ENCODE peak calls at places on chromosomes 4 and X, in ten cellular contexts. K is GM23338, L is BJ, Q is adipocyte, R is astrocyte, W is prostate gland, O is tibial artery, Y is neuronal stem cell, H is Peyer's patch, X is esophagus squamous epithelium. I is an unnamed sample.

GRCh38 chrX:17706676-17707075 is 30.6 kb upstream of the SCML1 start:
- DNase-seq in K (no peak), L (peak; percentile 58), Q (peak; percentile 74), R (peak; percentile 84), W (no peak), O (no peak), Y (no peak), H (no peak), X (no peak), I (no peak)

GRCh38 chr4:27921236-27921635 is 1060.6 kb downstream of the STIM2 start:
- DNase-seq in K (no peak), L (no peak), Q (peak; percentile 42), R (no peak), W (no peak), O (no peak), Y (no peak), H (no peak), X (no peak), I (no peak)

GRCh38 chrX:97189668-97190067 is 306.0 kb downstream of the RPA4 start:
- DNase-seq in K (no peak), L (no peak), Q (no peak), R (no peak), W (peak; percentile 28), O (no peak), Y (no peak), H (no peak), X (no peak), I (no peak)

GRCh38 chrX:40262641-40263560 is 165.1 kb upstream of the BCOR start:
- DNase-seq in K (no peak), L (peak; percentile 16), Q (peak; percentile 48), R (peak; percentile 51), W (no peak), O (no peak), Y (no peak), H (no peak), X (no peak), I (no peak)

GRCh38 chrX:84475596-84475995 is 26.7 kb downstream of the HDX start:
- DNase-seq in K (no peak), L (no peak), Q (no peak), R (no peak), W (no peak), O (no peak), Y (no peak), H (no peak), X (no peak), I (no peak)

GRCh38 chr4:89000844-89001360 is 56.1 kb downstream of the FAM13A start:
- DNase-seq in K (no peak), L (no peak), Q (no peak), R (peak; percentile 58), W (no peak), O (no peak), Y (no peak), H (peak; percentile 57), X (no peak), I (no peak)

GRCh38 chr4:76540496-76540895 is 105.5 kb downstream of the SHROOM3 start:
- DNase-seq in K (no peak), L (no peak), Q (peak; percentile 10), R (no peak), W (no peak), O (no peak), Y (no peak), H (no peak), X (no peak), I (no peak)

GRCh38 chrX:3244955-3245354 is 101.5 kb downstream of the MXRA5 start:
- DNase-seq in K (no peak), L (no peak), Q (peak; percentile 16), R (no peak), W (no peak), O (no peak), Y (no peak), H (no peak), X (no peak), I (no peak)

GRCh38 chrX:30751497-30751896 is 98.3 kb downstream of the GK start:
- DNase-seq in K (no peak), L (no peak), Q (no peak), R (no peak), W (no peak), O (no peak), Y (no peak), H (no peak), X (no peak), I (no peak)

GRCh38 chr4:27366424-27366823 is 505.8 kb downstream of the STIM2 start:
- DNase-seq in K (no peak), L (peak; percentile 18), Q (peak; percentile 17), R (peak; percentile 97), W (no peak), O (no peak), Y (no peak), H (no peak), X (no peak), I (no peak)

GRCh38 chr4:108053281-108053701 is 63.6 kb downstream of the HADH start:
- DNase-seq in K (no peak), L (no peak), Q (peak; percentile 18), R (peak; percentile 35), W (no peak), O (no peak), Y (no peak), H (no peak), X (no peak), I (no peak)

GRCh38 chrX:150184487-150184886 is 178.6 kb upstream of the MAMLD1 start:
- DNase-seq in K (no peak), L (no peak), Q (peak; percentile 14), R (peak; percentile 27), W (no peak), O (no peak), Y (no peak), H (no peak), X (no peak), I (no peak)

GRCh38 chr4:2059726-2060577 is 825 bp downstream of the NAT8L start:
- DNase-seq in K (peak; percentile 54), L (no peak), Q (peak; percentile 51), R (no peak), W (no peak), O (no peak), Y (no peak), H (no peak), X (no peak), I (peak; percentile 11)

GRCh38 chr4:8858925-8859210 is 12.8 kb downstream of the HMX1 start:
- DNase-seq in K (no peak), L (no peak), Q (no peak), R (no peak), W (no peak), O (no peak), Y (no peak), H (no peak), X (no peak), I (no peak)
- H3K27me3 ChIP-seq in K (peaks cover 99% of the 10 kb centered on the region), L (peaks cover 67% of the 10 kb centered on the region), Q (peaks cover 78% of the 10 kb centered on the region), R (peaks cover 73% of the 10 kb centered on the region), W (peaks cover 58% of the 10 kb centered on the region), O (peaks cover 99% of the 10 kb centered on the region), Y (peaks cover 99% of the 10 kb centered on the region), H (peaks cover 51% of the 10 kb centered on the region), X (peaks cover 74% of the 10 kb centered on the region), I (peaks cover 100% of the 10 kb centered on the region)

DNA sequence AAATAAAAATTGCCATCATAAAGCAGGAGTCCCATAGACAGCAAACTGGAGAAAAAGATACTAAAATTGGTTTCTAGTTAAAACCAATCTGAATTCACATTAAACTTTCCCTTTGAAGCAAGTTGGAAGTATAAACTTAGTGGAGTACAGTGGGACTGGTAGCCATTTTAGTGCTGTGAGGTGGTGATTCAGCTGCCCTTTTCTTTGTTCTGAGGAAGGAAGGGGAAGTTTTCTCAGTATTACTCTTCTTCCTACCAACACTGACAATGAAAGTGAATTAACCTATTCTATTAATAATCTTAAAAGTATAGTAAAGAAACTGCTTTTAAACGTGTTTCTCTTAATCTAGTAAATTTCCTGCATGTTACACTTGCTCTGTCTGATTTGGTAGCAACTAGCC is 36.7 kb downstream of the SLC9A6 start:
- DNase-seq in K (no peak), L (no peak), Q (no peak), R (no peak), W (no peak), O (no peak), Y (no peak), H (no peak), X (no peak), I (no peak)
- H3K27me3 ChIP-seq in K (no peaks in the 10 kb centered on the region), L (no peaks in the 10 kb centered on the region), Q (peaks cover 13% of the 10 kb centered on the region), R (no peaks in the 10 kb centered on the region), W (no peaks in the 10 kb centered on the region), O (no peaks in the 10 kb centered on the region), Y (no peaks in the 10 kb centered on the region), H (no peaks in the 10 kb centered on the region), X (no peaks in the 10 kb centered on the region), I (no peaks in the 10 kb centered on the region)

DNA sequence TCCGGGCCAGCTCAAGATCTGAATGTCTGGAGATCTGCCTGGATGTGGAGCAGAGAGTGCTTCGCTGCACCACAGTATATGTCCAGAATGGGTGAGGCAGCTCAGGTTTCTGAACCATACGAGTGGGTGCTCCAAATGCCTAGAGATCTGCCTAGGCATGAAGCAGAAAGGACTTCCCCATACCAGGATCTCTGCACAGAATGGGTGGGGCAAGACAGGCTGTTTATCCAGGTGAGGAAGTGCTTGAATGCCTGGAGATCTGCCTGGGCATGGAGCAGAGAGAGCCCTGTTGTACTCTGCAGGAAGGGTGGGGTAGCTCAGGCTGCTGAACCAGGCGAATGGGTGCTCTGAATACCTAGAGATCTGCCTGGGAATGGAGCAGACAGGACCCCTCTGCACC is 45.4 kb upstream of the MAGEC2 start:
- DNase-seq in K (no peak), L (no peak), Q (no peak), R (no peak), W (no peak), O (no peak), Y (no peak), H (no peak), X (no peak), I (no peak)
- H3K27me3 ChIP-seq in K (no peaks in the 10 kb centered on the region), L (no peaks in the 10 kb centered on the region), Q (no peaks in the 10 kb centered on the region), R (no peaks in the 10 kb centered on the region), W (no peaks in the 10 kb centered on the region), O (no peaks in the 10 kb centered on the region), Y (no peaks in the 10 kb centered on the region), H (no peaks in the 10 kb centered on the region), X (no peaks in the 10 kb centered on the region), I (no peaks in the 10 kb centered on the region)

GRCh38 chr4:8582016-8582415 is 1.8 kb downstream of the GPR78 start:
- DNase-seq in K (no peak), L (no peak), Q (no peak), R (no peak), W (no peak), O (no peak), Y (no peak), H (no peak), X (no peak), I (no peak)
- H3K27me3 ChIP-seq in K (peaks cover 13% of the 10 kb centered on the region), L (peaks cover 38% of the 10 kb centered on the region), Q (peaks cover 87% of the 10 kb centered on the region), R (peaks cover 52% of the 10 kb centered on the region), W (peaks cover 25% of the 10 kb centered on the region), O (peaks cover 92% of the 10 kb centered on the region), Y (peaks cover 37% of the 10 kb centered on the region), H (peaks cover 8% of the 10 kb centered on the region), X (no peaks in the 10 kb centered on the region), I (peaks cover 100% of the 10 kb centered on the region)

I was measured in left ventricle myocardium inferior.